ENCODE peak calls at places on chromosomes 16 and 17, in seven cellular contexts. One of them, this sample, is unnamed.

GRCh38 chr17:44363613-44364159 is at the start of gene FAM171A2:
- DNase-seq in fibroblast of the aortic adventitia: peak; percentile 43
- DNase-seq in PC-3: peak; percentile 76
- DNase-seq in mammary epithelial cell: peak; percentile 23
- DNase-seq in sigmoid colon: no peak
- DNase-seq in fibroblast of pulmonary artery: peak; percentile 57
- DNase-seq in thyroid gland: peak; percentile 63
- DNase-seq in this sample: peak; percentile 81

GRCh38 chr17:44522883-44523671 is 19.9 kb upstream of the GPATCH8 start:
- DNase-seq in fibroblast of the aortic adventitia: peak; percentile 73
- DNase-seq in PC-3: peak; percentile 83
- DNase-seq in mammary epithelial cell: peak; percentile 41
- DNase-seq in sigmoid colon: peak; percentile 65
- DNase-seq in fibroblast of pulmonary artery: peak; percentile 78
- DNase-seq in thyroid gland: peak; percentile 66
- DNase-seq in this sample: peak; percentile 41

GRCh38 chr17:5780476-5780875 is 196.2 kb upstream of the NLRP1 start:
- DNase-seq in fibroblast of the aortic adventitia: peak; percentile 45
- DNase-seq in PC-3: peak; percentile 80
- DNase-seq in mammary epithelial cell: peak; percentile 61
- DNase-seq in sigmoid colon: no peak
- DNase-seq in fibroblast of pulmonary artery: peak; percentile 48
- DNase-seq in thyroid gland: no peak
- DNase-seq in this sample: no peak

GRCh38 chr16:75097941-75098897 is 18.4 kb downstream of the LDHD start:
- DNase-seq in fibroblast of the aortic adventitia: no peak
- DNase-seq in PC-3: no peak
- DNase-seq in mammary epithelial cell: no peak
- DNase-seq in sigmoid colon: no peak
- DNase-seq in fibroblast of pulmonary artery: no peak
- DNase-seq in thyroid gland: peak; percentile 82
- DNase-seq in this sample: no peak

GRCh38 chr17:26782153-26782552 is 511.8 kb upstream of the WSB1 start:
- DNase-seq in fibroblast of the aortic adventitia: no peak
- DNase-seq in PC-3: no peak
- DNase-seq in mammary epithelial cell: no peak
- DNase-seq in sigmoid colon: peak; percentile 52
- DNase-seq in fibroblast of pulmonary artery: no peak
- DNase-seq in thyroid gland: no peak
- DNase-seq in this sample: no peak

GRCh38 chr16:56708821-56709685 is 20.9 kb upstream of the NUP93 start:
- DNase-seq in fibroblast of the aortic adventitia: no peak
- DNase-seq in PC-3: no peak
- DNase-seq in mammary epithelial cell: no peak
- DNase-seq in sigmoid colon: no peak
- DNase-seq in fibroblast of pulmonary artery: no peak
- DNase-seq in thyroid gland: no peak
- DNase-seq in this sample: no peak

GRCh38 chr16:15699819-15700218 is 49.8 kb downstream of the NDE1 start:
- DNase-seq in fibroblast of the aortic adventitia: no peak
- DNase-seq in PC-3: no peak
- DNase-seq in mammary epithelial cell: no peak
- DNase-seq in sigmoid colon: no peak
- DNase-seq in fibroblast of pulmonary artery: no peak
- DNase-seq in thyroid gland: no peak
- DNase-seq in this sample: no peak

GRCh38 chr16:74951206-74951605 is 33.7 kb downstream of the WDR59 start:
- DNase-seq in fibroblast of the aortic adventitia: no peak
- DNase-seq in PC-3: no peak
- DNase-seq in mammary epithelial cell: no peak
- DNase-seq in sigmoid colon: no peak
- DNase-seq in fibroblast of pulmonary artery: no peak
- DNase-seq in thyroid gland: no peak
- DNase-seq in this sample: no peak

GRCh38 chr17:50117202-50118040 is 12.5 kb downstream of the SAMD14 start:
- DNase-seq in fibroblast of the aortic adventitia: peak; percentile 50
- DNase-seq in PC-3: peak; percentile 85
- DNase-seq in mammary epithelial cell: peak; percentile 42
- DNase-seq in sigmoid colon: no peak
- DNase-seq in fibroblast of pulmonary artery: peak; percentile 64
- DNase-seq in thyroid gland: peak; percentile 66
- DNase-seq in this sample: no peak

GRCh38 chr16:46822270-46822669 is 8.7 kb downstream of the C16orf87 start:
- DNase-seq in fibroblast of the aortic adventitia: peak; percentile 74
- DNase-seq in PC-3: no peak
- DNase-seq in mammary epithelial cell: peak; percentile 46
- DNase-seq in sigmoid colon: no peak
- DNase-seq in fibroblast of pulmonary artery: peak; percentile 25
- DNase-seq in thyroid gland: no peak
- DNase-seq in this sample: no peak

GRCh38 chr16:71473891-71474290 is 11.8 kb upstream of the ZNF23 start:
- DNase-seq in fibroblast of the aortic adventitia: no peak
- DNase-seq in PC-3: peak; percentile 22
- DNase-seq in mammary epithelial cell: peak; percentile 80
- DNase-seq in sigmoid colon: no peak
- DNase-seq in fibroblast of pulmonary artery: no peak
- DNase-seq in thyroid gland: no peak
- DNase-seq in this sample: no peak

GRCh38 chr17:61837175-61838051 is 25.9 kb downstream of the BRIP1 start:
- DNase-seq in fibroblast of the aortic adventitia: peak; percentile 86
- DNase-seq in PC-3: peak; percentile 85
- DNase-seq in mammary epithelial cell: peak; percentile 37
- DNase-seq in sigmoid colon: no peak
- DNase-seq in fibroblast of pulmonary artery: peak; percentile 87
- DNase-seq in thyroid gland: peak; percentile 63
- DNase-seq in this sample: peak; percentile 20

GRCh38 chr17:14559220-14559619 is 258.3 kb downstream of the HS3ST3B1 start:
- DNase-seq in fibroblast of the aortic adventitia: no peak
- DNase-seq in PC-3: no peak
- DNase-seq in mammary epithelial cell: no peak
- DNase-seq in sigmoid colon: no peak
- DNase-seq in fibroblast of pulmonary artery: no peak
- DNase-seq in thyroid gland: no peak
- DNase-seq in this sample: no peak

GRCh38 chr16:65123846-65124513 is 2.1 kb upstream of the CDH11 start:
- DNase-seq in fibroblast of the aortic adventitia: no peak
- DNase-seq in PC-3: no peak
- DNase-seq in mammary epithelial cell: no peak
- DNase-seq in sigmoid colon: peak; percentile 64
- DNase-seq in fibroblast of pulmonary artery: no peak
- DNase-seq in thyroid gland: no peak
- DNase-seq in this sample: no peak

GRCh38 chr16:66934138-66934838 is at the start of gene CIAO2B:
- DNase-seq in fibroblast of the aortic adventitia: peak; percentile 77
- DNase-seq in PC-3: peak; percentile 80
- DNase-seq in mammary epithelial cell: peak; percentile 81
- DNase-seq in sigmoid colon: peak; percentile 94
- DNase-seq in fibroblast of pulmonary artery: peak; percentile 87
- DNase-seq in thyroid gland: peak; percentile 90
- DNase-seq in this sample: peak; percentile 67

GRCh38 chr16:18983565-18984424 is at the start of gene TMC7:
- DNase-seq in fibroblast of the aortic adventitia: peak; percentile 81
- DNase-seq in PC-3: peak; percentile 87
- DNase-seq in mammary epithelial cell: peak; percentile 83
- DNase-seq in sigmoid colon: peak; percentile 74
- DNase-seq in fibroblast of pulmonary artery: peak; percentile 83
- DNase-seq in thyroid gland: peak; percentile 61
- DNase-seq in this sample: peak; percentile 82

DNA sequence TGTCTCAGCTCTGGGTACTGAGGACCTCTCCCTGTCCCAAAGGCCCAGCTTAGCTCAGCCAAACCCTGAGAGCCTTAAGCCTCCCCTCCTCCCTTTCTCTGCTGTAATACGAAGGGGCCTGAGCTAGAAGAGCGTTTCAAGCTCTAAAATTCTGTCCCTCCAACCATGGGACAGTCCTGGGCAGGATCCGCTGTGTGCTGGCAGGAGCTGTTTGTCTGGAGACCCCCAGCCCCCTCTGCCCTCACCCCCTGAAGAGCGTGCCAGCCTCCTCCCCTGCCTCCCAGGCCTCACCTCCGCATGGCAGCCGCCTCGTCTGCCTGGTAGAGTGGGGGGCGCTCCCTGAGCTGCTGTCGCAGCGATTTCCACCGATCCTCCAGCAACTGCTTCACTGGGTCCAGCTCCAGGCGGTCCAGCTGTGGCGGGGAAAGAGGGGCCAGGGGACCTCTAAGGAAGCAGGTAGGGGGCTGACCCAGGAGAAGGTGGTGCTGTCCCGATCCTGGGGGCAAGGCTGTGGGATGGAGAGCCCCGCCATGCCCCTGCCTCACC is 14.7 kb downstream of the UBALD2 start:
- DNase-seq in fibroblast of the aortic adventitia: no peak
- DNase-seq in PC-3: no peak
- DNase-seq in mammary epithelial cell: no peak
- DNase-seq in sigmoid colon: no peak
- DNase-seq in fibroblast of pulmonary artery: no peak
- DNase-seq in thyroid gland: no peak
- DNase-seq in this sample: no peak
- TF ChIP-seq CTCF in fibroblast of the aortic adventitia: no peak
- TF ChIP-seq CTCF in PC-3: no peak
- TF ChIP-seq CTCF in mammary epithelial cell: no peak
- TF ChIP-seq CTCF in sigmoid colon: no peak
- TF ChIP-seq CTCF in fibroblast of pulmonary artery: no peak
- TF ChIP-seq CTCF in thyroid gland: no peak
- TF ChIP-seq CTCF in this sample: no peak

DNA sequence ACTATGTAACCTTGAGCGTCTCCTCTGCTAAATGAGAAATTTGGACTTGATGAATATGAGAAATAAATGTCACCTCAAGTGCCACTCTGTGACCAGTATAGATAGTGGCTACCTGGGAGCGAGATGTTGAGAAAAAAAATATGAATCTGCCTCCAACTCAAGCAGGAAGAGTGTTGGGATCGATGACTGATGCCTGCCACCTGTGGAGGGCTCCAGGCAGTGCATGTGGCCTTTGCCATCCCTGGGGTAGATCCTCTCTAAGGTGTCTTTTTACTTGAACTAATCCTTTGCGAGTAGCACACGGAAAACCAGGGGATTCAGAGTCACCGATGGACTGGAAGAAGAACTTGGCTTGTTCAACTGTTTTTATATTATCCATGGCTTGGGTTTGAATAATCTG is 9.4 kb downstream of the CCDC182 start:
- DNase-seq in fibroblast of the aortic adventitia: no peak
- DNase-seq in PC-3: peak; percentile 51
- DNase-seq in mammary epithelial cell: peak; percentile 14
- DNase-seq in sigmoid colon: no peak
- DNase-seq in fibroblast of pulmonary artery: no peak
- DNase-seq in thyroid gland: no peak
- DNase-seq in this sample: no peak
- TF ChIP-seq CTCF in fibroblast of the aortic adventitia: no peak
- TF ChIP-seq CTCF in PC-3: peak; percentile 65
- TF ChIP-seq CTCF in mammary epithelial cell: peak; percentile 52
- TF ChIP-seq CTCF in sigmoid colon: no peak
- TF ChIP-seq CTCF in fibroblast of pulmonary artery: peak; percentile 15
- TF ChIP-seq CTCF in thyroid gland: no peak
- TF ChIP-seq CTCF in this sample: peak; percentile 14

DNA sequence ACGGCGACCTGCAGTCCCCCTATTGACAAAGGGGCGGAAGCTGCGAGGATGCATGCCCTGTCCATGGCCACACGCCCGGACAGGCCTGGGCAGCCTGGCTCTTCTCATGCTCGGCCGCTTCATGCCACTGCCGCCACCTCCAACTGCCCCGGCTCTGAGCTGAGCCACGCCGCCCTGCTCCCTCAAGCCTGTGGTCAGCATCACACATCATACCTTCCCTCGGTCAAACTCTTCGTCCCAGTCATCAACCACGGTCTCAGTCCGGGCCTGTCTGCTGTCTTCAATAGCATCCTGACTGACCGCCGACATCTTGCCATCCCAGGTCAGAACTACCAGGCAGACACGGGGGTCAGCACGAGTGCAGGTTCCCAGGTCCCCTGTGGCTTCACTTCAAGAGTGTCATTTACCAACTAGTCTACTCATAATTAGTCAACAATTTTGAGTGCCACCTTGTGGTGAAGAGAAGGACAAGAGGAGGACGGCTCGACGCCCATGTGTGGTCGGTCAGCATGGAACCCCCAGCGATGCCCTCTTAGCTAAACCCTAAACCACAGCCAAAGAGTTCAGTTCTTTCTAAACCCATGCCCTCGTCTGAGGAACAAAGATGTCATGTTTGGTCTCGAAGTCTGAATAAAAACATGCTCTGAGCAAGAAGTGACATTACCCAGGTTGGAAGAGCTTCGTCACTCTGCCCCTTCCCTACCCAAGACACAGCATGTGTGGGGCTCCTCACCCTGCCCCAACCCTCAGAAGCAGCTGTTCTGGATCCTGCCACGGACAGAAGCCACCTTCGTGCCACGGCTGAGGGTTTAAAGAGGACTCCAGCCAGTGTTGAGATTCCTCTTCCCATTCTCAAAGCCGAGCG is 16.9 kb upstream of the CYTH1 start:
- DNase-seq in fibroblast of the aortic adventitia: peak; percentile 26
- DNase-seq in PC-3: peak; percentile 61
- DNase-seq in mammary epithelial cell: peak; percentile 37
- DNase-seq in sigmoid colon: no peak
- DNase-seq in fibroblast of pulmonary artery: peak; percentile 50
- DNase-seq in thyroid gland: no peak
- DNase-seq in this sample: peak; percentile 68
- TF ChIP-seq CTCF in fibroblast of the aortic adventitia: peak; percentile 34
- TF ChIP-seq CTCF in PC-3: peak; percentile 77
- TF ChIP-seq CTCF in mammary epithelial cell: peak; percentile 48
- TF ChIP-seq CTCF in sigmoid colon: no peak
- TF ChIP-seq CTCF in fibroblast of pulmonary artery: peak; percentile 44
- TF ChIP-seq CTCF in thyroid gland: no peak
- TF ChIP-seq CTCF in this sample: peak; percentile 67

GRCh38 chr17:28717578-28718316 is at the start of gene RAB34:
- DNase-seq in fibroblast of the aortic adventitia: peak; percentile 86
- DNase-seq in PC-3: peak; percentile 80
- DNase-seq in mammary epithelial cell: peak; percentile 73
- DNase-seq in sigmoid colon: peak; percentile 92
- DNase-seq in fibroblast of pulmonary artery: peak; percentile 91
- DNase-seq in thyroid gland: peak; percentile 88
- DNase-seq in this sample: no peak
- TF ChIP-seq CTCF in fibroblast of the aortic adventitia: peak; percentile 21
- TF ChIP-seq CTCF in PC-3: peak; percentile 37
- TF ChIP-seq CTCF in mammary epithelial cell: peak; percentile 41
- TF ChIP-seq CTCF in sigmoid colon: no peak
- TF ChIP-seq CTCF in fibroblast of pulmonary artery: peak; percentile 2
- TF ChIP-seq CTCF in thyroid gland: no peak
- TF ChIP-seq CTCF in this sample: no peak

DNA sequence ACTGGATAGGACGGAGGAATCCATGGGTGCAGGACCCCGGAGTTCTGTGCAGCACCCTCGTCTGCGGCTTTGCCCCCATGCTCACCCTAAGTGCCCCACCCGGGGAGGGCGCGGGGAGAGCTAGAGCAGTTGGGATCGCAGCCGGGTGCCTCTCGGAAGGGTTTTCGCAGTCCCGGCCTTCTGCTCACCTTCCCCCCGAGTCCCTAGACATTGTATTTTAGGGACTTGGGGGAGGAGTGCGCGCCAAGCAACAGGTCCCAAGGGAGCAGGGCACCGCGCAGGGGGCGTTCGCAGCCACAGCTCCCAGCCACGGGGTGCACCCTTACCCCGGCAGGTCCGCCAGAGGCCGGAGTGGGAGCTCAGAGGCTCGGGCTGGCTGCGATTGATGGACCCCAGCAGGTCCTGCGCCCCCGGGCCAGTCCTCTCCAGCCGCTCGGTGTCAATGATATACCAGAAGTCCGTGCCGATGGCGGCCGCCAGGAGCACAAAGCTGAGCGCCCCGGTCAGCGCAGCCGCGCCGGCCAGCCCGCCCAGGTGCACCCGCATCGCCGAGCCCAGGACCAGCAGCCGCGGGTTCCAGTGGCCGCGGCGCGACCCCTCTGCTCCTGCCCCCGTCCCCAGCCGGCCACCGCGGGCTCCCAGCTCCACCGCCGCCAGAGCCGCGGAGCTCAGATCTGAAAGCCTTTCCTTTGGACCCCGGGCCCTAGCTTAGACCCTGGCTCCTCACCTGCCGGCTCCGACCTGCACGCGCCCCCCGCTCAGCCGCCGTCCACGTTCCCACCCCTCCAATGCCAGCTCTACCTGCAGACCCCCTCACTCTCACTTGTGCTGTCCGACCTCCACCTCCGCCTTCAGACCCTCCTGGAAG is 784 bp downstream of the TMEM114 start:
- DNase-seq in fibroblast of the aortic adventitia: no peak
- DNase-seq in PC-3: no peak
- DNase-seq in mammary epithelial cell: no peak
- DNase-seq in sigmoid colon: no peak
- DNase-seq in fibroblast of pulmonary artery: no peak
- DNase-seq in thyroid gland: no peak
- DNase-seq in this sample: no peak
- TF ChIP-seq CTCF in fibroblast of the aortic adventitia: no peak
- TF ChIP-seq CTCF in PC-3: no peak
- TF ChIP-seq CTCF in mammary epithelial cell: no peak
- TF ChIP-seq CTCF in sigmoid colon: no peak
- TF ChIP-seq CTCF in fibroblast of pulmonary artery: no peak
- TF ChIP-seq CTCF in thyroid gland: no peak
- TF ChIP-seq CTCF in this sample: no peak